ENCODE peak calls at places on chromosomes 4 and X, in five cellular contexts. F, M, D, C and K are unnamed samples.

GRCh38 chrX:153226344-153227190 is 47.5 kb downstream of the MAGEA1 start:
- DNase-seq in M (peak; percentile 2), D (peak; percentile 75), F (no peak), C (peak; percentile 34), K (peak; percentile 83)

GRCh38 chr4:54495641-54496040 is 162.1 kb upstream of the KIT start:
- DNase-seq in C (no peak), D (no peak), M (no peak), F (no peak), K (no peak)

GRCh38 chr4:76782837-76783236 is 115.1 kb downstream of the SOWAHB start:
- DNase-seq in F (no peak), D (no peak), C (no peak), M (no peak), K (no peak)

GRCh38 chr4:19135886-19136633 is 1114.5 kb upstream of the LCORL start:
- DNase-seq in C (no peak), F (no peak), D (no peak), M (no peak), K (no peak)

GRCh38 chrX:155768036-155768769 is 112.9 kb upstream of the VAMP7 start:
- DNase-seq in D (no peak), F (no peak), M (no peak), C (no peak), K (no peak)

GRCh38 chr4:26088433-26088928 is 174.5 kb downstream of the SMIM20 start:
- DNase-seq in M (no peak), C (no peak), F (peak; percentile 33), D (no peak), K (no peak)

GRCh38 chrX:110794601-110795000 is 1.0 kb downstream of the CHRDL1 start:
- DNase-seq in F (no peak), C (no peak), M (no peak), D (no peak), K (no peak)

GRCh38 chr4:113285512-113285911 is 236.1 kb downstream of the ANK2 start:
- DNase-seq in M (no peak), C (no peak), F (no peak), D (no peak), K (no peak)

GRCh38 chr4:142818476-142818875 is 27.6 kb downstream of the INPP4B start:
- DNase-seq in M (no peak), D (no peak), F (no peak), C (no peak), K (no peak)

GRCh38 chrX:136679581-136679980 is 31.6 kb downstream of the CD40LG start:
- DNase-seq in F (no peak), D (no peak), C (no peak), M (no peak), K (no peak)

GRCh38 chr4:125423124-125423523 is 108.4 kb downstream of the FAT4 start:
- DNase-seq in F (no peak), D (no peak), M (no peak), C (no peak), K (no peak)

GRCh38 chrX:136647969-136648368 is at the start of gene CD40LG:
- DNase-seq in C (no peak), D (no peak), M (no peak), F (no peak), K (no peak)

GRCh38 chr4:113809313-113809712 is 47.8 kb upstream of the CAMK2D start:
- DNase-seq in M (peak; percentile 14), D (no peak), F (no peak), C (no peak), K (no peak)

GRCh38 chr4:146134761-146135160 is 40.8 kb upstream of the LSM6 start:
- DNase-seq in F (peak; percentile 92), C (no peak), D (no peak), M (peak; percentile 12), K (no peak)

GRCh38 chrX:14675500-14675899 is 146.2 kb downstream of the GLRA2 start:
- DNase-seq in M (no peak), D (no peak), F (no peak), C (no peak), K (no peak)

GRCh38 chr4:55517526-55518229 is 29.0 kb downstream of the CLOCK start:
- DNase-seq in C (no peak), M (no peak), F (no peak), D (no peak), K (no peak)

GRCh38 chr4:147591048-147591577 is 26.1 kb upstream of the TMEM184C start:
- DNase-seq in C (no peak), F (no peak), M (no peak), D (no peak), K (no peak)

GRCh38 chrX:9988762-9989161 is 21.6 kb downstream of the CLDN34 start:
- DNase-seq in D (no peak), C (no peak), M (no peak), F (no peak), K (no peak)

GRCh38 chr4:100299019-100299418 is 108.8 kb upstream of the DDIT4L start:
- DNase-seq in D (no peak), F (no peak), M (peak; percentile 42), C (no peak), K (no peak)

GRCh38 chrX:13168276-13168675 is 123.9 kb upstream of the FAM9C start:
- DNase-seq in C (no peak), M (no peak), F (no peak), D (no peak), K (no peak)

GRCh38 chr4:145285928-145286327 is 105.5 kb upstream of the OTUD4 start:
- DNase-seq in F (no peak), M (no peak), C (no peak), D (no peak), K (no peak)

GRCh38 chrX:114787016-114787415 is 203.1 kb downstream of the HTR2C start:
- DNase-seq in D (no peak), M (no peak), F (no peak), C (no peak), K (no peak)

GRCh38 chrX:9767375-9767774 is 1.7 kb upstream of the GPR143 start:
- DNase-seq in M (no peak), D (no peak), F (no peak), C (no peak), K (no peak)

GRCh38 chr4:93072292-93072691 is 756.3 kb upstream of the ATOH1 start:
- DNase-seq in D (no peak), M (no peak), C (no peak), F (no peak), K (no peak)

GRCh38 chrX:118521435-118521834 is 25.8 kb downstream of the DOCK11 start:
- DNase-seq in F (no peak), M (no peak), D (no peak), C (no peak), K (no peak)

GRCh38 chr4:98573791-98574190 is 84.6 kb downstream of the TSPAN5 start:
- DNase-seq in C (no peak), F (no peak), M (no peak), D (no peak), K (no peak)

GRCh38 chrX:119648421-119648775 is 42.2 kb upstream of the NKRF start:
- DNase-seq in M (no peak), F (no peak), D (no peak), C (no peak), K (no peak)

GRCh38 chr4:158750379-158750778 is 18.4 kb upstream of the FNIP2 start:
- DNase-seq in C (no peak), F (no peak), D (no peak), M (no peak), K (no peak)

GRCh38 chr4:73055241-73055897 is 14.1 kb downstream of the COX18 start:
- DNase-seq in D (no peak), C (no peak), F (no peak), M (no peak), K (no peak)

GRCh38 chrX:17182317-17182716 is 192.7 kb upstream of the NHS start:
- DNase-seq in M (no peak), C (no peak), F (peak; percentile 24), D (no peak), K (no peak)
- TF ChIP-seq CTCF in M (no peak), C (no peak), F (no peak), D (no peak), K (no peak)

DNA sequence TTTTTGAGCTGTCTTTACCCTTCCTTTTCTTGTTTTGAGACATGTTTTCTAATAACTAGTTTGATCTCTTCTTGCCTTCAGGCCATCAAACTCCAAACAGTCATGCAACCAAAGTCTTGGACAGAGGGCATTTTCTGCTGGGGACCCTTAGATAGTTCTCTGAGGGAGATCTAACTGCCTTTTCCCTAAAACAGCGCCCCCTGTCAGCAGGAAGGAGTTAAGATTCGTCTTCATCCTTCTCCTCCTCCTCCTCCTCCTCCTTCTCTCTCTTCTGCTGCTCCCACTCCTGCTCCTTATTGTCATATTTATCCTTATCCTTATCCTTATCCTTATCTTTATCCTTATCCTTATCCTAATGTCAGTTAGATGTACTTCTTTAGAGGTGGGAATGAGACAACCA is 417.2 kb downstream of the TRAM1L1 start:
- DNase-seq in C (no peak), M (no peak), D (no peak), F (no peak), K (no peak)
- TF ChIP-seq CTCF in C (peak; percentile 19), M (no peak), D (peak; percentile 21), F (no peak), K (no peak)

GRCh38 chr4:16779028-16779675 is 119.3 kb downstream of the LDB2 start:
- DNase-seq in F (no peak), C (no peak), D (no peak), M (no peak), K (no peak)

GRCh38 chr4:16772366-16772850 is 126.0 kb downstream of the LDB2 start:
- DNase-seq in C (no peak), D (no peak), F (no peak), M (no peak), K (no peak)

GRCh38 chr4:16770887-16771286 is 127.6 kb downstream of the LDB2 start:
- DNase-seq in M (no peak), C (no peak), D (no peak), F (no peak), K (no peak)

GRCh38 chr4:16777726-16778125 is 120.7 kb downstream of the LDB2 start:
- DNase-seq in M (no peak), F (no peak), C (no peak), D (no peak), K (no peak)

GRCh38 chr4:16775411-16776154 is 122.9 kb downstream of the LDB2 start:
- DNase-seq in F (no peak), D (no peak), C (no peak), M (no peak), K (no peak)
- TF ChIP-seq CTCF in F (no peak), D (no peak), C (no peak), M (no peak), K (no peak)

DNA sequence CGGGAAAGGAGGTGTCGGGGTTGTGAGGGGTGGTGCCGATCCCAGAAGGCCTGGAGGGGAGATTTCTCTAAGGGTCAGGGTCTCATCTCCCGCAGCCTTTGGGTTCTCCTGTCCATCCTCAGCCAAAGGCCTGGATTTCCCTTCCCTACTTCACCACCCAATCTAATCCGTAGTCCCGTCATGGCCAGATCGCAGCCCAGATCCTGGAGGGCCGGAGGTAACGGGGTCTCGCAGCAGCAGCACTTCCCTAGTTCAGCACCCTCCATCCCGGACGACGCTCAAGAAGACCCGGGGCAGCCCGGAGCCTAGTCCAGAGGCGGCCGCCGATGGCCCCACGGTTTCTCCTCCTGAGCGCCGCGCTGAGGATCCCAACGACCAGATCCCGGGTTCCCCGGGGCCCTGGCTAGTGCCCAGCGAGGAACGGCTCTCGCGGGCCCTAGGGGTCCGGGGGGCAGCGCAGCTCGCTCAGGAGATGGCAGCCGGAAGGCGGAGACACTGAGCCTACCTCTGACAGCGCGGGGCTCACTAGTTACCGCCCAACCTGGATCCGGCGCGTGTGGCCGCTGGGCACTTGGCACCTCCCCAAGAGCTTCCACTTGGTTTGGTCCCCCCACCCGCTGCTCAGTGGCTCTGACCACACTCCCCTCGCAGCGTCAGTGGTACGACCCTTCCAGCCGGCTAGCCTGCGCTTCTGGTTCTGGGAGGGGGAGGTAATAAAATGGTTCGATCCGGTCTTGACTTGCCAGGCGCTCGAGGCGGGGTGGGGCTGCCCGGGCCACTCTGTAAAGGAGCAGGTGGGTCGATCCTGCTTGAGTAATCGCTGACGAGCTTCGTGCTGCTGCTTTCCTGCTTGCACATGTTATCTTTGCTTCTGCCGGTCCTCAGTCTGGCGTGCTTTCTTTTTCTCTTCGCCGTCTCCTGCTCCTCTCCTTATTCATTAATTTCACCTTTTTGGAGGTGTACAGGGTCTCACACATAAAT is 3.6 kb downstream of the MAGIX start:
- DNase-seq in C (peak; percentile 45), M (peak; percentile 83), F (peak; percentile 88), D (peak; percentile 30), K (peak; percentile 68)
- TF ChIP-seq CTCF in C (no peak), M (peak; percentile 48), F (no peak), D (peak; percentile 24), K (no peak)